ENCODE peak calls at places on chromosomes 12 and 14, in seven cellular contexts. One of them, this sample, is unnamed.

GRCh38 chr14:66076166-66076565 is 410.0 kb upstream of the CCDC196 start:
- DNase-seq in HCT116: no peak
- DNase-seq in SK-N-SH: no peak
- DNase-seq in K562: no peak
- DNase-seq in GM12878: no peak
- DNase-seq in H1: no peak
- DNase-seq in HepG2: no peak
- DNase-seq in this sample: no peak

GRCh38 chr12:76422154-76422877 is 74.1 kb upstream of the BBS10 start:
- DNase-seq in HCT116: no peak
- DNase-seq in SK-N-SH: peak
- DNase-seq in K562: no peak
- DNase-seq in GM12878: no peak
- DNase-seq in H1: no peak
- DNase-seq in HepG2: no peak
- DNase-seq in this sample: no peak

GRCh38 chr14:55911794-55912193 is 206.4 kb upstream of the PELI2 start:
- DNase-seq in HCT116: no peak
- DNase-seq in SK-N-SH: no peak
- DNase-seq in K562: no peak
- DNase-seq in GM12878: no peak
- DNase-seq in H1: no peak
- DNase-seq in HepG2: no peak
- DNase-seq in this sample: no peak

GRCh38 chr14:103994535-103995184 is 52.3 kb upstream of the RD3L start:
- DNase-seq in HCT116: no peak
- DNase-seq in SK-N-SH: no peak
- DNase-seq in K562: no peak
- DNase-seq in GM12878: no peak
- DNase-seq in H1: no peak
- DNase-seq in HepG2: no peak
- DNase-seq in this sample: no peak

GRCh38 chr14:67268456-67269115 is 27.4 kb downstream of the PALS1 start:
- DNase-seq in HCT116: no peak
- DNase-seq in SK-N-SH: no peak
- DNase-seq in K562: no peak
- DNase-seq in GM12878: no peak
- DNase-seq in H1: peak
- DNase-seq in HepG2: no peak
- DNase-seq in this sample: no peak

GRCh38 chr14:60266021-60266937 is 17.3 kb downstream of the PPM1A start:
- DNase-seq in HCT116: peak
- DNase-seq in SK-N-SH: no peak
- DNase-seq in K562: peak
- DNase-seq in GM12878: no peak
- DNase-seq in H1: no peak
- DNase-seq in HepG2: peak
- DNase-seq in this sample: no peak

GRCh38 chr12:117100251-117100650 is 1.0 kb upstream of the TESC start:
- DNase-seq in HCT116: peak
- DNase-seq in SK-N-SH: peak
- DNase-seq in K562: peak
- DNase-seq in GM12878: no peak
- DNase-seq in H1: no peak
- DNase-seq in HepG2: no peak
- DNase-seq in this sample: no peak

GRCh38 chr12:122610911-122611310 is 83.9 kb downstream of the KNTC1 start:
- DNase-seq in HCT116: no peak
- DNase-seq in SK-N-SH: no peak
- DNase-seq in K562: no peak
- DNase-seq in GM12878: no peak
- DNase-seq in H1: no peak
- DNase-seq in HepG2: no peak
- DNase-seq in this sample: peak

GRCh38 chr12:131988054-131988796 is 38.5 kb downstream of the EP400 start:
- DNase-seq in HCT116: no peak
- DNase-seq in SK-N-SH: no peak
- DNase-seq in K562: no peak
- DNase-seq in GM12878: no peak
- DNase-seq in H1: peak
- DNase-seq in HepG2: no peak
- DNase-seq in this sample: no peak

GRCh38 chr14:78737606-78738005 is 567.4 kb downstream of the NRXN3 start:
- DNase-seq in HCT116: no peak
- DNase-seq in SK-N-SH: no peak
- DNase-seq in K562: no peak
- DNase-seq in GM12878: no peak
- DNase-seq in H1: no peak
- DNase-seq in HepG2: no peak
- DNase-seq in this sample: no peak

GRCh38 chr14:26636571-26636970 is 38.7 kb upstream of the NOVA1 start:
- DNase-seq in HCT116: no peak
- DNase-seq in SK-N-SH: no peak
- DNase-seq in K562: no peak
- DNase-seq in GM12878: no peak
- DNase-seq in H1: no peak
- DNase-seq in HepG2: no peak
- DNase-seq in this sample: no peak

GRCh38 chr12:79558924-79559469 is 131.8 kb downstream of the PAWR start:
- DNase-seq in HCT116: no peak
- DNase-seq in SK-N-SH: no peak
- DNase-seq in K562: no peak
- DNase-seq in GM12878: no peak
- DNase-seq in H1: no peak
- DNase-seq in HepG2: no peak
- DNase-seq in this sample: no peak

GRCh38 chr12:85076688-85077430 is 40.7 kb downstream of the LRRIQ1 start:
- DNase-seq in HCT116: peak
- DNase-seq in SK-N-SH: peak
- DNase-seq in K562: no peak
- DNase-seq in GM12878: no peak
- DNase-seq in H1: no peak
- DNase-seq in HepG2: peak
- DNase-seq in this sample: peak

GRCh38 chr14:94423465-94424056 is 29.0 kb downstream of the SERPINA11 start:
- DNase-seq in HCT116: peak
- DNase-seq in SK-N-SH: peak
- DNase-seq in K562: peak
- DNase-seq in GM12878: peak
- DNase-seq in H1: peak
- DNase-seq in HepG2: peak
- DNase-seq in this sample: peak

GRCh38 chr14:55581011-55581806 is 1.2 kb downstream of the KTN1 start:
- DNase-seq in HCT116: no peak
- DNase-seq in SK-N-SH: peak
- DNase-seq in K562: peak
- DNase-seq in GM12878: no peak
- DNase-seq in H1: peak
- DNase-seq in HepG2: peak
- DNase-seq in this sample: peak

GRCh38 chr12:1519642-1520041 is 74.7 kb downstream of the FBXL14 start:
- DNase-seq in HCT116: no peak
- DNase-seq in SK-N-SH: no peak
- DNase-seq in K562: no peak
- DNase-seq in GM12878: no peak
- DNase-seq in H1: no peak
- DNase-seq in HepG2: no peak
- DNase-seq in this sample: no peak

GRCh38 chr14:91374287-91374880 is 43.2 kb downstream of the CCDC88C start:
- DNase-seq in HCT116: no peak
- DNase-seq in SK-N-SH: no peak
- DNase-seq in K562: no peak
- DNase-seq in GM12878: no peak
- DNase-seq in H1: no peak
- DNase-seq in HepG2: no peak
- DNase-seq in this sample: no peak

GRCh38 chr12:71220295-71220694 is 62.5 kb upstream of the TSPAN8 start:
- DNase-seq in HCT116: no peak
- DNase-seq in SK-N-SH: no peak
- DNase-seq in K562: no peak
- DNase-seq in GM12878: no peak
- DNase-seq in H1: no peak
- DNase-seq in HepG2: no peak
- DNase-seq in this sample: no peak

GRCh38 chr14:99255621-99256482 is 16.1 kb downstream of the BCL11B start:
- DNase-seq in HCT116: no peak
- DNase-seq in SK-N-SH: no peak
- DNase-seq in K562: no peak
- DNase-seq in GM12878: no peak
- DNase-seq in H1: no peak
- DNase-seq in HepG2: no peak
- DNase-seq in this sample: no peak

GRCh38 chr12:93804392-93805179 is 127.4 kb downstream of the CRADD start:
- DNase-seq in HCT116: no peak
- DNase-seq in SK-N-SH: no peak
- DNase-seq in K562: no peak
- DNase-seq in GM12878: no peak
- DNase-seq in H1: no peak
- DNase-seq in HepG2: no peak
- DNase-seq in this sample: no peak

GRCh38 chr12:115354007-115354452 is 670.1 kb upstream of the TBX3 start:
- DNase-seq in HCT116: peak
- DNase-seq in SK-N-SH: no peak
- DNase-seq in K562: no peak
- DNase-seq in GM12878: no peak
- DNase-seq in H1: no peak
- DNase-seq in HepG2: peak
- DNase-seq in this sample: no peak

GRCh38 chr12:124273630-124274029 is 21.3 kb upstream of the RFLNA start:
- DNase-seq in HCT116: peak
- DNase-seq in SK-N-SH: peak
- DNase-seq in K562: peak
- DNase-seq in GM12878: peak
- DNase-seq in H1: peak
- DNase-seq in HepG2: peak
- DNase-seq in this sample: no peak

GRCh38 chr12:9127484-9127883 is 11.8 kb upstream of the A2M start:
- DNase-seq in HCT116: no peak
- DNase-seq in SK-N-SH: no peak
- DNase-seq in K562: no peak
- DNase-seq in GM12878: no peak
- DNase-seq in H1: no peak
- DNase-seq in HepG2: no peak
- DNase-seq in this sample: no peak

GRCh38 chr12:9127936-9128663 is 12.4 kb upstream of the A2M start:
- DNase-seq in HCT116: no peak
- DNase-seq in SK-N-SH: no peak
- DNase-seq in K562: no peak
- DNase-seq in GM12878: no peak
- DNase-seq in H1: no peak
- DNase-seq in HepG2: no peak
- DNase-seq in this sample: no peak

GRCh38 chr12:9132008-9132535 is 16.4 kb upstream of the A2M start:
- DNase-seq in HCT116: no peak
- DNase-seq in SK-N-SH: no peak
- DNase-seq in K562: no peak
- DNase-seq in GM12878: no peak
- DNase-seq in H1: no peak
- DNase-seq in HepG2: peak
- DNase-seq in this sample: no peak

GRCh38 chr12:9133243-9133938 is 17.7 kb upstream of the A2M start:
- DNase-seq in HCT116: no peak
- DNase-seq in SK-N-SH: no peak
- DNase-seq in K562: no peak
- DNase-seq in GM12878: no peak
- DNase-seq in H1: no peak
- DNase-seq in HepG2: no peak
- DNase-seq in this sample: no peak

GRCh38 chr12:9130244-9130643 is 14.5 kb upstream of the A2M start:
- DNase-seq in HCT116: no peak
- DNase-seq in SK-N-SH: no peak
- DNase-seq in K562: no peak
- DNase-seq in GM12878: no peak
- DNase-seq in H1: no peak
- DNase-seq in HepG2: no peak
- DNase-seq in this sample: no peak
- TF ChIP-seq JUND in HCT116: no peak
- TF ChIP-seq JUND in SK-N-SH: no peak
- TF ChIP-seq JUND in K562: no peak
- TF ChIP-seq JUND in GM12878: no peak
- TF ChIP-seq JUND in H1: no peak
- TF ChIP-seq JUND in HepG2: no peak
- TF ChIP-seq JUND in this sample: no peak

GRCh38 chr12:7959278-7960063 is 23.5 kb upstream of the SLC2A3 start:
- DNase-seq in HCT116: no peak
- DNase-seq in SK-N-SH: no peak
- DNase-seq in K562: peak
- DNase-seq in GM12878: peak
- DNase-seq in H1: no peak
- DNase-seq in HepG2: peak
- DNase-seq in this sample: no peak
- TF ChIP-seq JUND in HCT116: no peak
- TF ChIP-seq JUND in SK-N-SH: no peak
- TF ChIP-seq JUND in K562: no peak
- TF ChIP-seq JUND in GM12878: no peak
- TF ChIP-seq JUND in H1: no peak
- TF ChIP-seq JUND in HepG2: no peak
- TF ChIP-seq JUND in this sample: no peak

GRCh38 chr14:33736299-33736698 is 214.6 kb downstream of the EGLN3 start:
- DNase-seq in HCT116: no peak
- DNase-seq in SK-N-SH: no peak
- DNase-seq in K562: no peak
- DNase-seq in GM12878: no peak
- DNase-seq in H1: no peak
- DNase-seq in HepG2: no peak
- DNase-seq in this sample: no peak
- TF ChIP-seq JUND in HCT116: no peak
- TF ChIP-seq JUND in SK-N-SH: no peak
- TF ChIP-seq JUND in K562: no peak
- TF ChIP-seq JUND in GM12878: no peak
- TF ChIP-seq JUND in H1: no peak
- TF ChIP-seq JUND in HepG2: no peak
- TF ChIP-seq JUND in this sample: no peak

GRCh38 chr14:54261283-54261682 is 135.5 kb upstream of the CDKN3 start:
- DNase-seq in HCT116: no peak
- DNase-seq in SK-N-SH: no peak
- DNase-seq in K562: no peak
- DNase-seq in GM12878: no peak
- DNase-seq in H1: peak
- DNase-seq in HepG2: no peak
- DNase-seq in this sample: no peak

DNA sequence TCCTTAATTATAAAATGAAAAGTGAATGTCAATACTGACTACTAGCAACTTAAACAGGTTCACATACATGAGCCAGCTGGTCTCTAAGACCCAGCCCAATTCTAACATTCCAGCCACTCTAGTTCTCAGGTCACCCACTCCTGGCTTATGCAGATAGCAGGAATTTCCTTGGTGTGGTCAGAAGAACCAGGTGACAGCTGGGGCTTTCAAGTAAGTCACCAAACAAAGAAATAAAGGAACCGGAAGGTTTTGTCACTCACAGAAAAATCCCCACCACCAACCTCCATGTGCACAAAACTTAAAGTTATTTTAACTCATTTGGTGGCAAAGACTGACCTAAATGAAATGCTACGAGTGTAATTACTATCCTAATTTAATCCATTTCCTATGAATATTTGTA is 129.6 kb upstream of the CDKN3 start:
- DNase-seq in HCT116: no peak
- DNase-seq in SK-N-SH: no peak
- DNase-seq in K562: no peak
- DNase-seq in GM12878: peak
- DNase-seq in H1: no peak
- DNase-seq in HepG2: no peak
- DNase-seq in this sample: no peak
- TF ChIP-seq JUND in HCT116: no peak
- TF ChIP-seq JUND in SK-N-SH: no peak
- TF ChIP-seq JUND in K562: no peak
- TF ChIP-seq JUND in GM12878: no peak
- TF ChIP-seq JUND in H1: no peak
- TF ChIP-seq JUND in HepG2: no peak
- TF ChIP-seq JUND in this sample: no peak

GRCh38 chr12:31749024-31749704 is 20.3 kb upstream of the AMN1 start:
- DNase-seq in HCT116: peak
- DNase-seq in SK-N-SH: no peak
- DNase-seq in K562: peak
- DNase-seq in GM12878: peak
- DNase-seq in H1: no peak
- DNase-seq in HepG2: peak
- DNase-seq in this sample: peak
- TF ChIP-seq JUND in HCT116: peak
- TF ChIP-seq JUND in SK-N-SH: peak
- TF ChIP-seq JUND in K562: peak
- TF ChIP-seq JUND in GM12878: peak
- TF ChIP-seq JUND in H1: peak
- TF ChIP-seq JUND in HepG2: peak
- TF ChIP-seq JUND in this sample: peak